ENCODE peak calls at places on chromosomes 11 and 22, in seven cellular contexts. One of them, this sample, is unnamed.

GRCh38 chr11:3773180-3773579 is 24.2 kb downstream of the NUP98 start:
- DNase-seq in body of pancreas: no peak
- DNase-seq in ovary: no peak
- DNase-seq in neuronal stem cell: no peak
- DNase-seq in kidney: no peak
- DNase-seq in cardiac muscle cell: no peak
- DNase-seq in effector memory CD4-positive, alpha-beta T cell: no peak
- DNase-seq in this sample: no peak

GRCh38 chr11:97943493-97943892 is 1077.3 kb upstream of the CNTN5 start:
- DNase-seq in body of pancreas: no peak
- DNase-seq in ovary: no peak
- DNase-seq in neuronal stem cell: no peak
- DNase-seq in kidney: no peak
- DNase-seq in cardiac muscle cell: peak
- DNase-seq in effector memory CD4-positive, alpha-beta T cell: no peak
- DNase-seq in this sample: no peak

GRCh38 chr11:69810289-69811118 is 8.7 kb downstream of the FGF3 start:
- DNase-seq in body of pancreas: no peak
- DNase-seq in ovary: no peak
- DNase-seq in neuronal stem cell: no peak
- DNase-seq in kidney: no peak
- DNase-seq in cardiac muscle cell: no peak
- DNase-seq in effector memory CD4-positive, alpha-beta T cell: no peak
- DNase-seq in this sample: no peak

GRCh38 chr22:29343313-29343805 is 27.9 kb upstream of the RASL10A start:
- DNase-seq in body of pancreas: peak
- DNase-seq in ovary: no peak
- DNase-seq in neuronal stem cell: no peak
- DNase-seq in kidney: no peak
- DNase-seq in cardiac muscle cell: peak
- DNase-seq in effector memory CD4-positive, alpha-beta T cell: no peak
- DNase-seq in this sample: peak

GRCh38 chr11:64694026-64694755 is 28.8 kb downstream of the NRXN2 start:
- DNase-seq in body of pancreas: no peak
- DNase-seq in ovary: no peak
- DNase-seq in neuronal stem cell: no peak
- DNase-seq in kidney: no peak
- DNase-seq in cardiac muscle cell: no peak
- DNase-seq in effector memory CD4-positive, alpha-beta T cell: no peak
- DNase-seq in this sample: no peak

GRCh38 chr11:73017024-73017751 is 124.9 kb downstream of the FCHSD2 start:
- DNase-seq in body of pancreas: no peak
- DNase-seq in ovary: no peak
- DNase-seq in neuronal stem cell: no peak
- DNase-seq in kidney: no peak
- DNase-seq in cardiac muscle cell: no peak
- DNase-seq in effector memory CD4-positive, alpha-beta T cell: no peak
- DNase-seq in this sample: no peak

GRCh38 chr22:45832959-45833580 is 143.9 kb downstream of the WNT7B start:
- DNase-seq in body of pancreas: no peak
- DNase-seq in ovary: no peak
- DNase-seq in neuronal stem cell: no peak
- DNase-seq in kidney: no peak
- DNase-seq in cardiac muscle cell: no peak
- DNase-seq in effector memory CD4-positive, alpha-beta T cell: no peak
- DNase-seq in this sample: no peak

GRCh38 chr11:31794546-31794945 is 16.6 kb downstream of the PAX6 start:
- DNase-seq in body of pancreas: no peak
- DNase-seq in ovary: no peak
- DNase-seq in neuronal stem cell: no peak
- DNase-seq in kidney: no peak
- DNase-seq in cardiac muscle cell: no peak
- DNase-seq in effector memory CD4-positive, alpha-beta T cell: no peak
- DNase-seq in this sample: no peak

GRCh38 chr11:2303627-2304155 is 1.9 kb downstream of the TSPAN32 start:
- DNase-seq in body of pancreas: no peak
- DNase-seq in ovary: no peak
- DNase-seq in neuronal stem cell: no peak
- DNase-seq in kidney: peak
- DNase-seq in cardiac muscle cell: no peak
- DNase-seq in effector memory CD4-positive, alpha-beta T cell: no peak
- DNase-seq in this sample: peak

GRCh38 chr22:23072911-23073491 is 2.7 kb downstream of the GNAZ start:
- DNase-seq in body of pancreas: no peak
- DNase-seq in ovary: no peak
- DNase-seq in neuronal stem cell: no peak
- DNase-seq in kidney: peak
- DNase-seq in cardiac muscle cell: no peak
- DNase-seq in effector memory CD4-positive, alpha-beta T cell: no peak
- DNase-seq in this sample: no peak

GRCh38 chr22:23068096-23068831 is 2.1 kb upstream of the GNAZ start:
- DNase-seq in body of pancreas: peak
- DNase-seq in ovary: peak
- DNase-seq in neuronal stem cell: no peak
- DNase-seq in kidney: peak
- DNase-seq in cardiac muscle cell: no peak
- DNase-seq in effector memory CD4-positive, alpha-beta T cell: no peak
- DNase-seq in this sample: peak

GRCh38 chr11:125351045-125351867 is 144.8 kb downstream of the FEZ1 start:
- DNase-seq in body of pancreas: no peak
- DNase-seq in ovary: no peak
- DNase-seq in neuronal stem cell: no peak
- DNase-seq in kidney: no peak
- DNase-seq in cardiac muscle cell: no peak
- DNase-seq in effector memory CD4-positive, alpha-beta T cell: no peak
- DNase-seq in this sample: no peak

GRCh38 chr11:107785401-107785800 is 73.2 kb downstream of the SLC35F2 start:
- DNase-seq in body of pancreas: no peak
- DNase-seq in ovary: no peak
- DNase-seq in neuronal stem cell: no peak
- DNase-seq in kidney: no peak
- DNase-seq in cardiac muscle cell: peak
- DNase-seq in effector memory CD4-positive, alpha-beta T cell: no peak
- DNase-seq in this sample: no peak

GRCh38 chr11:107928767-107929507 is 689 bp downstream of the RAB39A start:
- DNase-seq in body of pancreas: peak
- DNase-seq in ovary: no peak
- DNase-seq in neuronal stem cell: peak
- DNase-seq in kidney: peak
- DNase-seq in cardiac muscle cell: no peak
- DNase-seq in effector memory CD4-positive, alpha-beta T cell: no peak
- DNase-seq in this sample: peak

GRCh38 chr11:67266424-67267187 is at the start of gene GRK2:
- DNase-seq in body of pancreas: peak
- DNase-seq in ovary: peak
- DNase-seq in neuronal stem cell: no peak
- DNase-seq in kidney: peak
- DNase-seq in cardiac muscle cell: peak
- DNase-seq in effector memory CD4-positive, alpha-beta T cell: no peak
- DNase-seq in this sample: no peak

GRCh38 chr11:3867209-3868071 is 12.0 kb downstream of the STIM1 start:
- DNase-seq in body of pancreas: peak
- DNase-seq in ovary: no peak
- DNase-seq in neuronal stem cell: no peak
- DNase-seq in kidney: no peak
- DNase-seq in cardiac muscle cell: peak
- DNase-seq in effector memory CD4-positive, alpha-beta T cell: no peak
- DNase-seq in this sample: peak

GRCh38 chr11:70073881-70074371 is 4.2 kb upstream of the ANO1 start:
- DNase-seq in body of pancreas: no peak
- DNase-seq in ovary: no peak
- DNase-seq in neuronal stem cell: no peak
- DNase-seq in kidney: no peak
- DNase-seq in cardiac muscle cell: peak
- DNase-seq in effector memory CD4-positive, alpha-beta T cell: no peak
- DNase-seq in this sample: no peak

GRCh38 chr11:61797263-61797944 is 4.7 kb downstream of the FEN1 start:
- DNase-seq in body of pancreas: peak
- DNase-seq in ovary: peak
- DNase-seq in neuronal stem cell: peak
- DNase-seq in kidney: no peak
- DNase-seq in cardiac muscle cell: peak
- DNase-seq in effector memory CD4-positive, alpha-beta T cell: peak
- DNase-seq in this sample: peak

GRCh38 chr22:29816539-29816938 is 21.5 kb downstream of the ASCC2 start:
- DNase-seq in body of pancreas: no peak
- DNase-seq in ovary: no peak
- DNase-seq in neuronal stem cell: no peak
- DNase-seq in kidney: no peak
- DNase-seq in cardiac muscle cell: no peak
- DNase-seq in effector memory CD4-positive, alpha-beta T cell: no peak
- DNase-seq in this sample: no peak

GRCh38 chr22:19232620-19233019 is 54.1 kb upstream of the SLC25A1 start:
- DNase-seq in body of pancreas: no peak
- DNase-seq in ovary: no peak
- DNase-seq in neuronal stem cell: no peak
- DNase-seq in kidney: no peak
- DNase-seq in cardiac muscle cell: peak
- DNase-seq in effector memory CD4-positive, alpha-beta T cell: no peak
- DNase-seq in this sample: no peak

DNA sequence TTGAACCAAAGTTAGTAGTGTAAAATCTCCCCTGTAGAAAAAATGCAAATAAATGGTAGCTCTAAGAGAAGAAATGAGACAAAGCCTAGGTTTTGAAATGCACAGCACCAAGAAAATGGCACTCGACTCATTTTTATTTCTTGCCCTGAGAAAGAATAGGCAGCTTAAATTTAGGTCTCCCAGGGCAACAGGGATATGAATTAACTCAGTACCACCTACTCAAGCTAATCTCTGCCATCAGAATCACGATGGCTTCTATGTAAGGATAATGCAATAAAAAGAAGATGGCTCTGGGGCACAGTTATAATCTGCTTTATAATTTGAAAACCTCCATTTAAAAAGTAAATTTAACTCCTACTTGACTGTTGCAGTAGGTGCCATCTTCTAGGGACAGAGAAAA is 1784.3 kb downstream of the LRRC4C start:
- DNase-seq in body of pancreas: no peak
- DNase-seq in ovary: no peak
- DNase-seq in neuronal stem cell: no peak
- DNase-seq in kidney: no peak
- DNase-seq in cardiac muscle cell: no peak
- DNase-seq in effector memory CD4-positive, alpha-beta T cell: no peak
- DNase-seq in this sample: no peak
- H3K27ac ChIP-seq in body of pancreas: no peak
- H3K27ac ChIP-seq in ovary: no peak
- H3K27ac ChIP-seq in neuronal stem cell: no peak
- H3K27ac ChIP-seq in kidney: no peak
- H3K27ac ChIP-seq in cardiac muscle cell: no peak
- H3K27ac ChIP-seq in effector memory CD4-positive, alpha-beta T cell: no peak
- H3K27ac ChIP-seq in this sample: no peak

GRCh38 chr22:36026741-36027140 is 1.9 kb downstream of the RBFOX2 start:
- DNase-seq in body of pancreas: no peak
- DNase-seq in ovary: no peak
- DNase-seq in neuronal stem cell: no peak
- DNase-seq in kidney: no peak
- DNase-seq in cardiac muscle cell: peak
- DNase-seq in effector memory CD4-positive, alpha-beta T cell: no peak
- DNase-seq in this sample: no peak

GRCh38 chr22:36027960-36028645 is 521 bp downstream of the RBFOX2 start:
- DNase-seq in body of pancreas: peak
- DNase-seq in ovary: no peak
- DNase-seq in neuronal stem cell: peak
- DNase-seq in kidney: peak
- DNase-seq in cardiac muscle cell: no peak
- DNase-seq in effector memory CD4-positive, alpha-beta T cell: no peak
- DNase-seq in this sample: peak

GRCh38 chr22:36028646-36029405 is at the start of gene RBFOX2:
- DNase-seq in body of pancreas: peak
- DNase-seq in ovary: peak
- DNase-seq in neuronal stem cell: peak
- DNase-seq in kidney: peak
- DNase-seq in cardiac muscle cell: peak
- DNase-seq in effector memory CD4-positive, alpha-beta T cell: peak
- DNase-seq in this sample: peak

GRCh38 chr22:36027579-36027959 is 1.1 kb downstream of the RBFOX2 start:
- DNase-seq in body of pancreas: peak
- DNase-seq in ovary: peak
- DNase-seq in neuronal stem cell: no peak
- DNase-seq in kidney: no peak
- DNase-seq in cardiac muscle cell: no peak
- DNase-seq in effector memory CD4-positive, alpha-beta T cell: no peak
- DNase-seq in this sample: no peak

DNA sequence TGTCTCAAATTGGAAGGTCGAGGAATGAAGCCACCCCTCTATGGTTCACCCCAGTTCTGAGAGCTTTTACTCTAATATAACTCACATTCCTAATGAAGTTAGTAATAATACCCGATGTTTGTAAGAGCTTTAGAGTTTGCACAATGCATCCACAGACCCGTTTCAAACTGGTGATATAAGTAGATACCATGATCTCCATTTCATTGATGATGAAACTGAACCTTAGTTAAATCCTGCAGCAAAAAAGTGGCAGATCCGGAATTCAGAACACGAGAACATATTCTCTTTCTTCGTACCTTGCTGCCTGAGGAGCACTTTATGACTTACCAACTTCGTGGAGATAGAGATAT is 757 bp upstream of the RBFOX2 start:
- DNase-seq in body of pancreas: no peak
- DNase-seq in ovary: no peak
- DNase-seq in neuronal stem cell: no peak
- DNase-seq in kidney: no peak
- DNase-seq in cardiac muscle cell: no peak
- DNase-seq in effector memory CD4-positive, alpha-beta T cell: no peak
- DNase-seq in this sample: no peak
- H3K4me3 ChIP-seq in body of pancreas: peak
- H3K4me3 ChIP-seq in ovary: peak
- H3K4me3 ChIP-seq in neuronal stem cell: peak
- H3K4me3 ChIP-seq in kidney: peak
- H3K4me3 ChIP-seq in cardiac muscle cell: peak
- H3K4me3 ChIP-seq in effector memory CD4-positive, alpha-beta T cell: peak
- H3K4me3 ChIP-seq in this sample: peak

DNA sequence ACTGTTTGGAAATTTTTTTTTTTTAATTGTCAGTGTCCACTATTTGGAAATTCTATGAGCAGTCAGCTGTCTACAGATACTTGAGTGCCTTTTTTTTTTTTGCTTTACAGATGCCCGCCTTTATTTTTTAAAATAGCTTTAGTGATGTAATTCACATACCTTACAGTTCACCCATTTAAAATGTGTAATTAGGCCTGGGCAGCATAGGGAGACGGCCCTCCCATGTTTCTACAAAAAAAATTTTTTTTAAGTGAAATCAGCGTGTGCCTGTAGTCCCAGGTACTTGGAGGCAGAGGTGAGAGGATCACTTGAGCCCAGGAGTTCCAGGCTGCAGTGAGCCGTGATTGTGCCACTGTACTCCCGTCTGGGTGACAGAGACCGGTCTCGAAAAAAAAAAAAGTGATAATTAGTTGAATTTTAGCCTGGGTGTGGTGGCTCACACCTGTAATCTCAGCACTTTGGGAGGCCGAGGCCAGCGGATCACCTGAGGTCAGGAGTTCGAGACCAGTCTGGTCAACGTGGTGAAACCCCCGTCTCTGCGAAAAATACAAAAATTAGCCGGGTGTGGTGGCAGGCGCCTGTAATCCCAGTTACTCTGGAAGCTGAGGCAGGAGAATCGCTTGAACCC is 1.5 kb downstream of the ZNF143 start:
- DNase-seq in body of pancreas: no peak
- DNase-seq in ovary: no peak
- DNase-seq in neuronal stem cell: no peak
- DNase-seq in kidney: no peak
- DNase-seq in cardiac muscle cell: peak
- DNase-seq in effector memory CD4-positive, alpha-beta T cell: no peak
- DNase-seq in this sample: no peak
- H3K27ac ChIP-seq in body of pancreas: peak
- H3K27ac ChIP-seq in ovary: no peak
- H3K27ac ChIP-seq in neuronal stem cell: no peak
- H3K27ac ChIP-seq in kidney: peak
- H3K27ac ChIP-seq in cardiac muscle cell: peak
- H3K27ac ChIP-seq in effector memory CD4-positive, alpha-beta T cell: peak
- H3K27ac ChIP-seq in this sample: peak

GRCh38 chr11:133541331-133542095 is 9.2 kb upstream of the OPCML start:
- DNase-seq in body of pancreas: no peak
- DNase-seq in ovary: no peak
- DNase-seq in neuronal stem cell: peak
- DNase-seq in kidney: no peak
- DNase-seq in cardiac muscle cell: no peak
- DNase-seq in effector memory CD4-positive, alpha-beta T cell: no peak
- DNase-seq in this sample: no peak
- H3K4me3 ChIP-seq in body of pancreas: no peak
- H3K4me3 ChIP-seq in ovary: no peak
- H3K4me3 ChIP-seq in neuronal stem cell: peak
- H3K4me3 ChIP-seq in kidney: no peak
- H3K4me3 ChIP-seq in cardiac muscle cell: no peak
- H3K4me3 ChIP-seq in effector memory CD4-positive, alpha-beta T cell: no peak
- H3K4me3 ChIP-seq in this sample: no peak